ENCODE peak calls at places on chromosomes 5 and 9, in nine cellular contexts. L is esophagus squamous epithelium, A is stomach, U is H1, F is body of pancreas, C is transverse colon, Z is uterus, W is heart left ventricle, G is spleen. K is an unnamed sample.
A peak's percentile ranks its signal among the peaks of the same experiment; 100 is the strongest.

GRCh38 chr5:174337276-174338203 is 292.0 kb downstream of the NSG2 start:
- DNase-seq in Z (no peak), L (no peak), U (no peak), G (no peak), W (no peak), C (no peak), A (no peak), F (no peak), K (no peak)

GRCh38 chr5:54944364-54944763 is 41.0 kb downstream of the ESM1 start:
- DNase-seq in U (no peak), G (no peak), F (peak; percentile 30), W (peak; percentile 16), L (no peak), A (no peak), C (no peak), Z (no peak), K (peak; percentile 31)

GRCh38 chr5:160833806-160834205 is 18.2 kb downstream of the ATP10B start:
- DNase-seq in F (no peak), A (no peak), U (no peak), C (no peak), W (no peak), Z (no peak), L (no peak), G (no peak), K (no peak)

GRCh38 chr9:77848428-77848827 is 183.2 kb downstream of the GNAQ start:
- DNase-seq in U (no peak), W (no peak), A (no peak), F (no peak), Z (no peak), C (no peak), L (no peak), G (no peak), K (no peak)

GRCh38 chr5:37165761-37166160 is 83.4 kb downstream of the CPLANE1 start:
- DNase-seq in Z (no peak), A (no peak), G (no peak), W (no peak), C (no peak), L (no peak), F (peak; percentile 7), U (no peak), K (no peak)

GRCh38 chr5:128534729-128535128 is 3.3 kb downstream of the FBN2 start:
- DNase-seq in W (no peak), U (no peak), Z (no peak), A (no peak), G (no peak), C (no peak), F (no peak), L (no peak), K (no peak)

GRCh38 chr9:70374962-70375618 is 39.4 kb downstream of the KLF9 start:
- DNase-seq in L (no peak), Z (no peak), G (no peak), A (no peak), F (no peak), U (no peak), C (no peak), W (no peak), K (peak; percentile 27)

GRCh38 chr5:61631438-61631941 is 299.4 kb downstream of the ZSWIM6 start:
- DNase-seq in U (no peak), C (peak; percentile 23), W (peak; percentile 43), A (no peak), Z (no peak), G (no peak), F (peak; percentile 33), L (no peak), K (peak; percentile 41)

GRCh38 chr5:159412284-159413046 is 82.2 kb upstream of the IL12B start:
- DNase-seq in W (no peak), G (peak; percentile 78), U (no peak), Z (no peak), A (peak; percentile 26), F (peak; percentile 16), L (no peak), C (peak; percentile 12), K (no peak)

GRCh38 chr5:103385722-103386121 is 127.2 kb downstream of the MACIR start:
- DNase-seq in G (no peak), L (no peak), U (no peak), W (no peak), Z (no peak), A (no peak), C (no peak), F (no peak), K (no peak)

GRCh38 chr5:172123269-172123692 is 64.7 kb downstream of the STK10 start:
- DNase-seq in W (peak; percentile 89), A (peak; percentile 56), G (no peak), U (no peak), Z (no peak), L (no peak), C (peak; percentile 47), F (peak; percentile 50), K (peak; percentile 97)

GRCh38 chr5:150137168-150137957 is 18.3 kb downstream of the PDGFRB start:
- DNase-seq in C (no peak), G (no peak), W (no peak), Z (no peak), A (peak; percentile 38), L (no peak), F (no peak), U (no peak), K (no peak)

GRCh38 chr9:131608469-131609115 is 63.3 kb downstream of the PRRT1B start:
- DNase-seq in C (peak; percentile 44), F (peak; percentile 80), G (no peak), L (no peak), U (peak; percentile 63), Z (peak; percentile 86), A (peak; percentile 87), W (peak; percentile 80), K (peak; percentile 82)

GRCh38 chr5:50922942-50923767 is 256.7 kb downstream of the PARP8 start:
- DNase-seq in F (no peak), U (no peak), L (no peak), W (no peak), A (no peak), G (peak; percentile 71), Z (peak; percentile 44), C (no peak), K (no peak)

GRCh38 chr5:80481019-80481893 is 6.6 kb upstream of the FAM151B start:
- DNase-seq in W (no peak), G (no peak), A (peak; percentile 51), L (no peak), F (peak; percentile 43), U (peak; percentile 17), C (peak; percentile 40), Z (no peak), K (peak; percentile 32)

DNA sequence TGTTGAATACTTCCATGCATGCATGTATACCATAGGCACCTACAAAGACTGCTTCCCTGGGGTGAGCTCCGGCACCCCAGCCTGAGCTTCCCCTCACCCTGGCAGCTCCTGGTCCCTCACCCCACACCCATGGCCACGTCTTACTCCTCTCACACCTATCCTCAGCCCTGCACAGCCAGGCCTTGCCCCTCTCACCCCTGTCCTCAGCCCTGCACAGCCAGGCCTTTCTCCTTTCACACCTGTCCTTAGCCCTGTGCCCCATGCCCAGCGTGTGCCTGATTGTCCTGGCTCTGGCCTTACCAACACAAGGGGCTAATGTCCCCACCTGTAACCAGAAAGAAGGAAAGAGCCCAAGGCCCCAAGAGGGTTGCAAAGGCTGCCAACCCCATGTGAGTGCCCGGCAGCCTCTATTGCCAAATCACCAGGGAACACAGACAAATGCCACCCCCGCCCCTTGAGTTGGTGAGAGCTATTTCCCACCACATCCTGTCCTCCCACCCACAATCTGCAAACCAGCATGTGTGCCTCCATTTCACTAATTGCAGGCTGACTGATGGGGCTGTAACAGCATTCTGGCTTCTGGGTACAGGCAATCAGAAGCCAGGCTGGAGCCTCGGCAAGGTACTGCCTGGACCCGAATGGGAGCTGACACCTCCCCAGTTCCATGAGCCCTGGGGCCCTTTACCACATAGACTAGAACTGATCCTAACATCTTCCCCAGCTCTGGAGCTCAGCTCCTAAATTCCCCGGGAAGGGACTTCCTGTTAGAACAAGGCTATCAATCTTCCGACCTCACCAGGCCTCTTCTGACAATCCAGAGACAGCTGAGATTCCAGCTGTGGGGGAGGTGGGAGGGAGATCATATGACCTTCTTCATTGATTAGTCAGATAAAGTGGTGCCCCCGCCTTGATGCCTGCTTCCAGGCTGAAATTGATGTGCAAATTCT is 78.2 kb downstream of the FAM114A2 start:
- DNase-seq in W (no peak), G (no peak), A (no peak), L (no peak), F (no peak), C (no peak), U (no peak), Z (no peak), K (no peak)
- TF ChIP-seq POLR2A in W (no peak), G (no peak), A (no peak), L (no peak), F (no peak), C (no peak), U (no peak), Z (no peak), K (no peak)

GRCh38 chr5:96127538-96127937 is 165.9 kb upstream of the ELL2 start:
- DNase-seq in U (no peak), L (no peak), C (no peak), F (no peak), Z (no peak), W (no peak), A (no peak), G (no peak), K (no peak)

GRCh38 chr5:96123418-96123817 is 161.8 kb upstream of the ELL2 start:
- DNase-seq in C (no peak), L (no peak), W (no peak), A (no peak), Z (no peak), G (no peak), F (no peak), U (no peak), K (no peak)

GRCh38 chr5:96128204-96128864 is 166.7 kb upstream of the ELL2 start:
- DNase-seq in F (no peak), U (no peak), C (no peak), A (no peak), Z (no peak), L (no peak), G (no peak), W (no peak), K (no peak)

GRCh38 chr5:96124589-96124988 is 162.9 kb upstream of the ELL2 start:
- DNase-seq in A (no peak), W (no peak), F (no peak), U (no peak), L (no peak), G (no peak), C (no peak), Z (no peak), K (no peak)

GRCh38 chr5:96125335-96125891 is 163.8 kb upstream of the ELL2 start:
- DNase-seq in G (no peak), Z (no peak), W (no peak), L (no peak), C (no peak), U (no peak), A (no peak), F (no peak), K (no peak)
- TF ChIP-seq POLR2A in G (no peak), Z (no peak), W (no peak), L (no peak), C (no peak), U (no peak), A (no peak), F (no peak), K (no peak)

GRCh38 chr9:124344291-124345050 is 70.8 kb downstream of the PSMB7 start:
- DNase-seq in Z (no peak), G (peak; percentile 61), U (no peak), F (no peak), L (no peak), W (no peak), A (no peak), C (no peak), K (no peak)
- TF ChIP-seq POLR2A in Z (no peak), G (no peak), U (no peak), F (no peak), L (no peak), W (no peak), A (no peak), C (no peak), K (no peak)

GRCh38 chr5:64165500-64166200 is at the start of gene RNF180:
- DNase-seq in Z (peak; percentile 30), F (peak; percentile 69), A (peak; percentile 59), C (peak; percentile 24), G (peak; percentile 78), L (no peak), W (peak; percentile 70), U (no peak), K (peak; percentile 69)
- TF ChIP-seq POLR2A in Z (no peak), F (peak; percentile 23), A (no peak), C (no peak), G (no peak), L (no peak), W (peak; percentile 20), U (peak; percentile 65), K (no peak)

K was measured in testis.